ENCODE peak calls at places on chromosomes 13 and 19, in seven cellular contexts. J, V, M, Z, U, S and A are unnamed samples.
A peak's percentile ranks its signal among the peaks of the same experiment; 100 is the strongest.

GRCh38 chr13:113186061-113186900 is 22.2 kb downstream of the PCID2 start:
- DNase-seq in J (no peak), V (peak; percentile 31), M (no peak), Z (no peak), U (no peak), S (no peak), A (no peak)

GRCh38 chr13:110329798-110330461 is 22.8 kb downstream of the COL4A2 start:
- DNase-seq in J (no peak), V (peak; percentile 89), M (no peak), Z (no peak), U (no peak), S (no peak), A (no peak)

GRCh38 chr13:61010358-61010757 is 405.3 kb downstream of the PCDH20 start:
- DNase-seq in J (no peak), V (no peak), M (no peak), Z (no peak), U (no peak), S (no peak), A (no peak)

GRCh38 chr13:36850790-36851438 is 31.9 kb downstream of the RFXAP start:
- DNase-seq in J (no peak), V (no peak), M (peak; percentile 87), Z (no peak), U (no peak), S (no peak), A (no peak)

GRCh38 chr19:40807147-40808020 is 8.4 kb downstream of the EGLN2 start:
- DNase-seq in J (no peak), V (no peak), M (peak; percentile 93), Z (peak; percentile 78), U (no peak), S (no peak), A (no peak)

GRCh38 chr19:9936151-9937000 is at the start of gene OLFM2:
- DNase-seq in J (no peak), V (no peak), M (peak; percentile 92), Z (peak; percentile 76), U (peak; percentile 32), S (no peak), A (peak; percentile 26)

GRCh38 chr13:72379581-72379980 is 347.8 kb downstream of the MZT1 start:
- DNase-seq in J (no peak), V (peak; percentile 68), M (no peak), Z (no peak), U (no peak), S (no peak), A (no peak)

GRCh38 chr19:29753190-29753933 is 38.3 kb upstream of the C19orf12 start:
- DNase-seq in J (no peak), V (no peak), M (no peak), Z (no peak), U (no peak), S (no peak), A (no peak)

GRCh38 chr19:49104229-49104864 is 9.8 kb upstream of the LIN7B start:
- DNase-seq in J (no peak), V (no peak), M (no peak), Z (no peak), U (no peak), S (no peak), A (no peak)

GRCh38 chr19:656751-657559 is 6.1 kb downstream of the RNF126 start:
- DNase-seq in J (no peak), V (no peak), M (no peak), Z (no peak), U (no peak), S (no peak), A (no peak)

GRCh38 chr19:14405758-14406644 is 13.1 kb downstream of the DDX39A start:
- DNase-seq in J (peak; percentile 80), V (peak; percentile 73), M (peak; percentile 100), Z (peak; percentile 96), U (peak; percentile 87), S (peak; percentile 95), A (peak; percentile 87)

GRCh38 chr13:114067381-114067885 is 65.0 kb downstream of the RASA3 start:
- DNase-seq in J (no peak), V (no peak), M (no peak), Z (no peak), U (no peak), S (no peak), A (no peak)

GRCh38 chr19:2337329-2337707 is 8.8 kb downstream of the SPPL2B start:
- DNase-seq in J (no peak), V (peak; percentile 24), M (peak; percentile 86), Z (peak; percentile 80), U (no peak), S (peak; percentile 76), A (peak; percentile 83)

DNA sequence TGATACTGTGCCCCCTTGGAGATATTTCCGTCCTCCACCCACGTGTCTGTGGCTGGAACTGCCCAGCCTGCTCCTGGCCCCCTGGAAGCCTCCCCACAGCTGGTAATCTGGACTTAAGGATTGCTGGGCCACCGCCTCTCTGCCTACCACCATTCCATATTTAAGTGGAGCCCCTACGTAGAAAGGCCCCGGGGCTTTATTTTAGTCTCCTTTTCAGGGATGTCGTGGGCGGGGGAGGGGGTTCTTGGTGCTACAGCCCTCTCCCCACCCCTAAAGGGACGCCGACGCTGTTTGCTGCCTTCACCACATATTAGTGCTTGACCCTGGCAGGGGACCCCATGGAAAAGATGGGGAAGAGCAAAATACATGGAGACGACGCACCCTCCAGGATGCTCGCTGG is 2.7 kb upstream of the NOP53 start:
- DNase-seq in J (no peak), V (no peak), M (no peak), Z (no peak), U (no peak), S (no peak), A (no peak)
- H3K27ac ChIP-seq in J (peak overlapping the region; percentile 91), V (peak overlapping the region; percentile 91), M (no peak overlapping the region), Z (peak overlapping the region; percentile 98), U (peak overlapping the region; percentile 96), S (peak overlapping the region; percentile 92), A (peak overlapping the region; percentile 77)

GRCh38 chr13:100493418-100493817 is 95.2 kb downstream of the GGACT start:
- DNase-seq in J (no peak), V (no peak), M (no peak), Z (no peak), U (no peak), S (no peak), A (no peak)
- H3K27ac ChIP-seq in J (no peak overlapping the region), V (no peak overlapping the region), M (no peak overlapping the region), Z (no peak overlapping the region), U (no peak overlapping the region), S (no peak overlapping the region), A (no peak overlapping the region)

GRCh38 chr19:56477429-56478338 is 539 bp upstream of the ZNF667 start:
- DNase-seq in J (peak; percentile 92), V (peak; percentile 90), M (peak; percentile 93), Z (peak; percentile 89), U (peak; percentile 93), S (peak; percentile 94), A (peak; percentile 85)
- H3K27ac ChIP-seq in J (peak overlapping the region; percentile 84), V (peak overlapping the region; percentile 93), M (peak overlapping the region; percentile 61), Z (peak overlapping the region; percentile 86), U (peak overlapping the region; percentile 73), S (peak overlapping the region; percentile 96), A (peak overlapping the region; percentile 91)

GRCh38 chr19:55266840-55267239 is 8.0 kb upstream of the PPP6R1 start:
- DNase-seq in J (no peak), V (no peak), M (no peak), Z (no peak), U (no peak), S (no peak), A (no peak)

GRCh38 chr19:55264531-55264930 is 5.7 kb upstream of the PPP6R1 start:
- DNase-seq in J (no peak), V (no peak), M (no peak), Z (no peak), U (no peak), S (no peak), A (no peak)

GRCh38 chr19:55266404-55266803 is 7.6 kb upstream of the PPP6R1 start:
- DNase-seq in J (no peak), V (no peak), M (no peak), Z (no peak), U (no peak), S (no peak), A (no peak)

GRCh38 chr19:55265173-55265572 is 6.4 kb upstream of the PPP6R1 start:
- DNase-seq in J (no peak), V (no peak), M (no peak), Z (no peak), U (no peak), S (no peak), A (no peak)

DNA sequence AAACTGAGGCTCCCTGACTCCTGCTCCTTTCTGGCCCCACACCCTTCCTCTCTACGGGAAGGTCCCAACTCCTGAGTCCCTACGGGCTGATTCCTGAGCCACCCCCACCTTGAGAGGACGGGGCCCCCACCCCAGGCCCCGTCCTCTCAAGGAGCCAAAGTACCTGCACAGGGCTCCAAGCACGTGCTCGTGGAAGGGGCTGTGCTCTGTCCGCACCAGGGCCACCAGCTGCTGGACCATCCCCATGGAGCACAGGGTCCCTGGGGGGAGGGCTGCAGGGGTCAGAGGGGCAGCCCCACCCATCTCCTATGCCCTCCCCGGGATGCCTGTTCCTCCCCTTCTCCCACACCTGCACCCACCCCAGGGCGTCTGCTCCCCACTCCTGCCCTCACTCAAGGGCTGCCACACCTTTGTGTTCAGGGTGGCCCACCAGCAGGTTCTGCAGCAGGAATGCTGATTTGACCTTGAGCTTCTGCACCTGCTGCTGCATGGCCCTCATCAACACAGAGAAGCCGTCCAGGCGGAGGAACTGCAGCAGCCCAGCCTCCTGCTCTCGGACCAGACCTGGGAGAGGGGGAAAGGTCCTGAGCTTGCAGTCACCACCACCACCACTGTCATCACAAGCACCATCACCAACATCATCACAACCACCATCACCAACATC is 7.0 kb upstream of the PPP6R1 start:
- DNase-seq in J (no peak), V (no peak), M (no peak), Z (no peak), U (no peak), S (no peak), A (no peak)
- H3K27ac ChIP-seq in J (no peak overlapping the region), V (no peak overlapping the region), M (no peak overlapping the region), Z (no peak overlapping the region), U (no peak overlapping the region), S (no peak overlapping the region), A (no peak overlapping the region)

GRCh38 chr13:92734545-92734944 is 492.1 kb upstream of the GPC6 start:
- DNase-seq in J (no peak), V (no peak), M (no peak), Z (no peak), U (no peak), S (no peak), A (no peak)

GRCh38 chr13:92734068-92734467 is 492.5 kb upstream of the GPC6 start:
- DNase-seq in J (no peak), V (no peak), M (no peak), Z (no peak), U (no peak), S (no peak), A (no peak)

GRCh38 chr13:92735909-92736308 is 490.7 kb upstream of the GPC6 start:
- DNase-seq in J (no peak), V (no peak), M (no peak), Z (no peak), U (no peak), S (no peak), A (no peak)

GRCh38 chr13:92743992-92744391 is 482.6 kb upstream of the GPC6 start:
- DNase-seq in J (no peak), V (no peak), M (no peak), Z (no peak), U (no peak), S (no peak), A (no peak)

GRCh38 chr13:92739306-92739818 is 487.2 kb upstream of the GPC6 start:
- DNase-seq in J (no peak), V (no peak), M (no peak), Z (no peak), U (no peak), S (no peak), A (no peak)
- H3K27ac ChIP-seq in J (no peak overlapping the region), V (no peak overlapping the region), M (no peak overlapping the region), Z (no peak overlapping the region), U (no peak overlapping the region), S (no peak overlapping the region), A (no peak overlapping the region)